ENCODE peak calls at places on chromosomes 3 and 15, in four cellular contexts. X is stimulated activated CD4-positive, alpha-beta T cell treated with anti-CD3 and anti-CD28 coated beads, Interleukin-2, amount 100 ng/mL, for 48 hours; B is activated CD4-positive, alpha-beta memory T cell treated with anti-CD3 and anti-CD28 coated beads for 36 hours; K is naive B cell. F is an unnamed sample.

GRCh38 chr3:165476399-165477060 is 280.3 kb upstream of the SLITRK3 start:
- DNase-seq in B (no peak), K (no peak), X (no peak), F (no peak)

GRCh38 chr15:101710806-101711205 is 13.5 kb downstream of the TARS3 start:
- DNase-seq in K (no peak), X (no peak), B (no peak), F (no peak)

GRCh38 chr15:58026552-58026951 is 39.0 kb downstream of the ALDH1A2 start:
- DNase-seq in K (no peak), B (no peak), X (no peak), F (no peak)

GRCh38 chr3:124814620-124815421 is 72.3 kb downstream of the ITGB5 start:
- DNase-seq in B (no peak), K (no peak), X (no peak), F (no peak)

GRCh38 chr3:14792691-14793121 is 26.1 kb upstream of the FGD5 start:
- DNase-seq in K (no peak), B (no peak), X (no peak), F (no peak)

GRCh38 chr3:154181127-154181691 is 60.0 kb downstream of the ARHGEF26 start:
- DNase-seq in K (no peak), X (no peak), B (no peak), F (no peak)

GRCh38 chr3:138942861-138943623 is 3.9 kb downstream of the FOXL2 start:
- DNase-seq in X (no peak), K (no peak), B (no peak), F (no peak)

GRCh38 chr3:12230406-12230805 is 58.5 kb upstream of the PPARG start:
- DNase-seq in B (no peak), K (no peak), X (no peak), F (no peak)

GRCh38 chr3:31980530-31981205 is 394 bp downstream of the OSBPL10 start:
- DNase-seq in X (peak), B (peak), K (peak), F (no peak)

GRCh38 chr3:49025005-49025792 is 3.3 kb downstream of the NDUFAF3 start:
- DNase-seq in X (no peak), B (no peak), K (no peak), F (no peak)

GRCh38 chr3:64814360-64814759 is 126.6 kb upstream of the ADAMTS9 start:
- DNase-seq in B (no peak), K (no peak), X (no peak), F (no peak)

GRCh38 chr3:86814918-86815655 is 175.9 kb downstream of the VGLL3 start:
- DNase-seq in X (no peak), K (no peak), B (no peak), F (no peak)

GRCh38 chr3:86147119-86147518 is 843.8 kb downstream of the VGLL3 start:
- DNase-seq in K (no peak), B (no peak), X (no peak), F (no peak)

GRCh38 chr15:29242466-29243242 is 27.0 kb downstream of the NSMCE3 start:
- DNase-seq in B (no peak), X (no peak), K (no peak), F (no peak)

GRCh38 chr15:26115229-26115943 is 252.3 kb upstream of the ATP10A start:
- DNase-seq in B (no peak), X (no peak), K (no peak), F (no peak)

GRCh38 chr3:100865442-100865841 is 127.8 kb downstream of the ABI3BP start:
- DNase-seq in K (no peak), X (no peak), B (no peak), F (no peak)

GRCh38 chr3:123412811-123413588 is 35.9 kb downstream of the ADCY5 start:
- DNase-seq in B (no peak), K (no peak), X (no peak), F (no peak)

GRCh38 chr3:141050913-141051632 is at the start of gene SPSB4:
- DNase-seq in X (peak), B (peak), K (no peak), F (no peak)

GRCh38 chr3:183392166-183393034 is 36.0 kb downstream of the MCF2L2 start:
- DNase-seq in X (no peak), B (no peak), K (no peak), F (no peak)

GRCh38 chr15:51647128-51647562 is 24.6 kb upstream of the DMXL2 start:
- DNase-seq in B (no peak), K (no peak), X (no peak), F (no peak)

GRCh38 chr3:134663646-134664456 is 13.0 kb upstream of the KY start:
- DNase-seq in K (no peak), X (no peak), B (no peak), F (no peak)

GRCh38 chr15:40264321-40265153 is 18.3 kb downstream of the ANKRD63 start:
- DNase-seq in K (no peak), B (no peak), X (no peak), F (no peak)

GRCh38 chr15:72312605-72313447 is 7.1 kb downstream of the CELF6 start:
- DNase-seq in B (peak), K (peak), X (peak), F (peak)

GRCh38 chr3:137763594-137763938 is 549 bp upstream of the SOX14 start:
- DNase-seq in B (no peak), X (no peak), K (no peak), F (no peak)